ENCODE peak calls at places on chromosomes 16 and 17, in nine cellular contexts. M is heart left ventricle, S is fibroblast of villous mesenchyme, G is pancreas, X is epithelial cell of esophagus, Z is esophagus squamous epithelium, J is HFF-Myc, E is left ventricle myocardium inferior, B is A673. W is an unnamed sample.

GRCh38 chr17:2213291-2213960 is 90.2 kb downstream of the SMG6 start:
- DNase-seq in Z (no peak), J (no peak), S (peak; percentile 78), B (no peak), M (peak; percentile 33), E (no peak), X (no peak), G (no peak), W (peak; percentile 56)

GRCh38 chr16:88924834-88925539 is 52.0 kb downstream of the CBFA2T3 start:
- DNase-seq in J (peak; percentile 27), B (peak; percentile 97), S (peak; percentile 71), M (peak; percentile 50), G (peak; percentile 77), E (no peak), Z (no peak), X (peak; percentile 50), W (peak; percentile 81)

GRCh38 chr17:7993972-7994589 is 8.3 kb upstream of the GUCY2D start:
- DNase-seq in X (no peak), S (no peak), G (no peak), J (no peak), E (no peak), B (no peak), M (peak; percentile 52), Z (no peak), W (no peak)

GRCh38 chr17:83079766-83080616 is 582 bp downstream of the METRNL start:
- DNase-seq in B (no peak), G (no peak), S (no peak), M (no peak), E (no peak), X (no peak), Z (no peak), J (no peak), W (no peak)

GRCh38 chr16:83619381-83620150 is 188.2 kb upstream of the HSBP1 start:
- DNase-seq in E (no peak), B (no peak), M (no peak), Z (no peak), S (no peak), G (no peak), X (no peak), J (no peak), W (no peak)

GRCh38 chr16:85605912-85606841 is 6.9 kb upstream of the GSE1 start:
- DNase-seq in G (peak; percentile 67), E (no peak), Z (no peak), J (no peak), X (no peak), M (no peak), S (no peak), B (no peak), W (no peak)

GRCh38 chr17:18185391-18185790 is 1.8 kb downstream of the ALKBH5 start:
- DNase-seq in E (no peak), M (no peak), B (peak; percentile 61), S (peak; percentile 58), J (no peak), Z (no peak), X (peak; percentile 34), G (no peak), W (peak; percentile 50)

GRCh38 chr16:52193441-52193840 is 353.5 kb downstream of the TOX3 start:
- DNase-seq in M (no peak), E (no peak), B (no peak), J (no peak), S (no peak), X (no peak), Z (no peak), G (no peak), W (no peak)

GRCh38 chr16:84277244-84277823 is 17.3 kb upstream of the WFDC1 start:
- DNase-seq in E (peak; percentile 64), Z (no peak), B (peak; percentile 68), M (peak; percentile 66), G (peak; percentile 40), X (peak; percentile 60), S (peak; percentile 57), J (no peak), W (peak; percentile 63)

GRCh38 chr16:68470461-68471150 is 22.3 kb upstream of the SMPD3 start:
- DNase-seq in Z (no peak), B (no peak), S (no peak), E (peak; percentile 28), J (no peak), X (no peak), M (peak; percentile 49), G (peak; percentile 55), W (no peak)

GRCh38 chr17:17363638-17364337 is 60.6 kb downstream of the NT5M start:
- DNase-seq in G (no peak), Z (no peak), X (no peak), J (no peak), S (no peak), E (no peak), M (no peak), B (no peak), W (no peak)

GRCh38 chr17:58305626-58306025 is 23.0 kb downstream of the TSPOAP1 start:
- DNase-seq in E (no peak), B (no peak), S (no peak), G (no peak), Z (no peak), X (no peak), J (no peak), M (no peak), W (no peak)

GRCh38 chr16:28932339-28933141 is 769 bp downstream of the CD19 start:
- DNase-seq in E (no peak), M (no peak), B (no peak), G (no peak), J (no peak), S (no peak), Z (no peak), X (no peak), W (no peak)

GRCh38 chr17:50346313-50347086 is 574 bp downstream of the XYLT2 start:
- DNase-seq in X (peak; percentile 33), M (peak; percentile 51), G (peak; percentile 57), E (peak; percentile 47), Z (no peak), B (no peak), J (no peak), S (peak; percentile 29), W (no peak)

GRCh38 chr17:46121841-46122485 is 71.3 kb downstream of the KANSL1 start:
- DNase-seq in Z (no peak), B (no peak), E (no peak), S (no peak), J (no peak), X (no peak), G (no peak), M (no peak), W (no peak)

DNA sequence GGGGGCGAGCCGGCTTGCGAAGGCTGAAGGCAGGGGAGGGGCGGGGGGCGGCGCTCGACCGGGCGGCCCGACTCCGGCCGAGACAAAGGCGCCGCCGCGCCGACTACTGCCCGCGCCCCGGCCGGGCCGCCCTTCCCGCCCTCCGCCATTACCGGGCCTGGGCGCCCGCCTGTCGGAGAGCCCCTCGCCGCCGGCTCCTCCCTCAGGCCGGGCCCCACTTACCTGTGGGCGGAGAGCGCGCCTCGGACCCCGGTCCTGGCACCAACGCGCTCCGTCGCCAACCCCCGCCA is 286 bp downstream of the SIAH1 start:
- DNase-seq in G (no peak), J (no peak), M (peak; percentile 60), B (no peak), E (peak; percentile 54), X (no peak), S (peak; percentile 45), Z (no peak), W (peak; percentile 48)
- H3K4me3 ChIP-seq in G (peak overlapping the region; percentile 94), J (peak overlapping the region; percentile 66), M (peak overlapping the region; percentile 90), B (peak overlapping the region; percentile 64), E (peak overlapping the region; percentile 93), X (peak overlapping the region; percentile 49), S (peak overlapping the region; percentile 67), Z (peak overlapping the region; percentile 79), W (peak overlapping the region; percentile 59)

DNA sequence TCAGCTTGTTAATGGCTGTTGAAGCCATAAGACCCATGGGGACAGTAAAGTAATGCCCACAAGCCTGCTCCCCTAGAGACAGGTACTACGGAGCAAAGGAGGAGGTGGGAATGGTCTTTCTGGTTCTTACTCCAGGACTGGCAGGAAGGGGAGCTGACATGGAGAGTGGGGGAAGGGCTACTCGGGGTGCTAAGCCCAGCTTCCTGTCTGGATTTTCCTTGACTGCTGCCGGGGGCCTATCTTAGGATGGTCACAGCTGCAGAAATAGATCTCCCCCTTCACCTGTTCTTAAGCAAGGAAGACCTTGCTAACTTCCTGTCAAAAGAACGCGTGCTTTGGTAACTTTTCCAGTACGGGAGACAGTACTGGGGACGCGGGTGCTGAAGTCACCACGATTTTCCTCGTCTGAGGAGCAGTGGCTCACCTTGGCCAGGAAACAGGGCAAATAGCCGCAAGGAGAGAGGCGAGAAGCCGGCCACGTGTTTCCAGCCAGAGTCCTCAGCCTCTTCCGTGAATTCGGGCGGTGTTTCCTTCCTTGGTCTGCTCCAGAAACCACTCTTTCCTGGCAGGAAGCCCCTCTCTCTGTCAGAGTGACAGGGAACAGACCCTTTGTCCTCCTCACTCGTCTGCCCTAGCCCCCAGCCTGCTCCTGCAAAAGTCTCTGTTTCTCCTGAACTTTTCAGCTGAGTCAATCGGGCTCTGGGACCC is 656 bp upstream of the PRR29 start:
- DNase-seq in J (no peak), S (no peak), M (peak; percentile 62), X (no peak), E (no peak), G (no peak), B (no peak), Z (no peak), W (no peak)
- H3K4me3 ChIP-seq in J (peak overlapping the region; percentile 37), S (peak overlapping the region; percentile 81), M (no peak overlapping the region), X (no peak overlapping the region), E (peak overlapping the region; percentile 72), G (peak overlapping the region; percentile 46), B (peak overlapping the region; percentile 59), Z (peak overlapping the region; percentile 52), W (peak overlapping the region; percentile 69)

GRCh38 chr17:68771867-68772515 is 170.8 kb upstream of the FAM20A start:
- DNase-seq in J (peak; percentile 60), M (no peak), S (peak; percentile 82), X (peak; percentile 66), B (peak; percentile 90), Z (no peak), E (no peak), G (no peak), W (peak; percentile 92)
- H3K4me3 ChIP-seq in J (no peak overlapping the region), M (no peak overlapping the region), S (peak overlapping the region; percentile 34), X (no peak overlapping the region), B (no peak overlapping the region), Z (no peak overlapping the region), E (peak overlapping the region; percentile 46), G (no peak overlapping the region), W (no peak overlapping the region)

DNA sequence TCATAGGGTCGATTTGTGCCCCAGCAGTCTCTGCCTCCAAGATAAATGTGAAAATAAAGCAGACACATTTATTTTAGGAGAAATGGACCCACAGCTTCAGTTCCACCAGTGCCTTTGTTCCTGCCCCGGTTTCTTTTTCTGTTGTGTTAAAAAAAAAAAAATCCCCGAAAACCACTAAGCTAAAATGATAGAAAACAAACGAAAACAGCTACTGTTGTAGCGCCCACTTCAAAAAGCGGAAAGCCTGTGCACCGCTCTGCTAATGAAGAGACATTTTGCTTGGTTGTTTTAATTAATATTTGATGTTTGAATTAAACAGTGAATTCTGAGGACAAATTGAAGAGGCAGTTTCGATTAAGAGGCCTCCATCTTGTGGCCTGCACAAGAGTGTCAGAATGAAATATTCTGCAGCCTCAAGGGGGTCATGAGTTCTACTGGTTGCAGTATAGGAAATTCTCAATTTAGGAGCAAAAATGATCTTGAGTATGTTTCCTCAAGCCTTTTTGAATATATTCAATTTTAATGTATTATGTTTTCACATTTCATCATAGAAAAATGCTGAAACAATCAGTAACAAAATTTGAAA is 186.7 kb downstream of the RPTOR start:
- DNase-seq in M (no peak), G (no peak), E (no peak), Z (no peak), J (no peak), B (no peak), X (no peak), S (no peak), W (no peak)
- H3K4me3 ChIP-seq in M (no peak overlapping the region), G (no peak overlapping the region), E (no peak overlapping the region), Z (no peak overlapping the region), J (no peak overlapping the region), B (no peak overlapping the region), X (no peak overlapping the region), S (no peak overlapping the region), W (no peak overlapping the region)